ENCODE peak calls at places on chromosomes 1 and 21, in five cellular contexts. One of them, this sample, is unnamed.

GRCh38 chr21:34698270-34699015 is 29.6 kb downstream of the CLIC6 start:
- DNase-seq in K562: no peak
- DNase-seq in A549: no peak
- DNase-seq in GM12878: no peak
- DNase-seq in HepG2: no peak
- DNase-seq in this sample: no peak

GRCh38 chr1:167881069-167881468 is 32.9 kb downstream of the ADCY10 start:
- DNase-seq in GM12878: no peak
- DNase-seq in A549: no peak
- DNase-seq in HepG2: no peak
- DNase-seq in K562: no peak
- DNase-seq in this sample: no peak

GRCh38 chr1:248872752-248873408 is 14.0 kb upstream of the ZNF692 start:
- DNase-seq in HepG2: peak; percentile 80
- DNase-seq in K562: peak; percentile 76
- DNase-seq in GM12878: peak; percentile 55
- DNase-seq in A549: peak; percentile 82
- DNase-seq in this sample: peak; percentile 75

GRCh38 chr1:207186503-207186902 is 82.5 kb downstream of the C4BPA start:
- DNase-seq in K562: no peak
- DNase-seq in A549: no peak
- DNase-seq in HepG2: no peak
- DNase-seq in GM12878: no peak
- DNase-seq in this sample: no peak

GRCh38 chr1:8510041-8510823 is 192.3 kb downstream of the SLC45A1 start:
- DNase-seq in A549: no peak
- DNase-seq in K562: no peak
- DNase-seq in GM12878: no peak
- DNase-seq in HepG2: no peak
- DNase-seq in this sample: no peak

GRCh38 chr1:191953516-191953915 is 204.7 kb upstream of the RGS18 start:
- DNase-seq in GM12878: no peak
- DNase-seq in A549: no peak
- DNase-seq in HepG2: no peak
- DNase-seq in K562: no peak
- DNase-seq in this sample: no peak

GRCh38 chr1:237411621-237412020 is 369.6 kb downstream of the RYR2 start:
- DNase-seq in HepG2: no peak
- DNase-seq in K562: no peak
- DNase-seq in GM12878: no peak
- DNase-seq in A549: no peak
- DNase-seq in this sample: no peak

GRCh38 chr1:14413809-14414208 is 184.7 kb upstream of the KAZN start:
- DNase-seq in A549: no peak
- DNase-seq in HepG2: no peak
- DNase-seq in K562: no peak
- DNase-seq in GM12878: no peak
- DNase-seq in this sample: no peak

GRCh38 chr1:147225193-147225730 is at the start of gene FMO5:
- DNase-seq in K562: peak; percentile 61
- DNase-seq in HepG2: no peak
- DNase-seq in GM12878: no peak
- DNase-seq in A549: peak; percentile 76
- DNase-seq in this sample: peak; percentile 67

GRCh38 chr21:20783611-20784010 is 214.6 kb upstream of the NCAM2 start:
- DNase-seq in HepG2: no peak
- DNase-seq in A549: no peak
- DNase-seq in GM12878: no peak
- DNase-seq in K562: no peak
- DNase-seq in this sample: no peak

GRCh38 chr1:39509360-39510009 is 18.0 kb downstream of the BMP8A start:
- DNase-seq in GM12878: peak; percentile 54
- DNase-seq in K562: no peak
- DNase-seq in HepG2: no peak
- DNase-seq in A549: no peak
- DNase-seq in this sample: no peak

GRCh38 chr1:203480084-203480483 is 4.5 kb downstream of the PRELP start:
- DNase-seq in HepG2: no peak
- DNase-seq in GM12878: no peak
- DNase-seq in A549: no peak
- DNase-seq in K562: no peak
- DNase-seq in this sample: no peak

GRCh38 chr1:176211395-176212165 is 4.5 kb upstream of the COP1 start:
- DNase-seq in HepG2: no peak
- DNase-seq in K562: no peak
- DNase-seq in A549: no peak
- DNase-seq in GM12878: no peak
- DNase-seq in this sample: no peak

DNA sequence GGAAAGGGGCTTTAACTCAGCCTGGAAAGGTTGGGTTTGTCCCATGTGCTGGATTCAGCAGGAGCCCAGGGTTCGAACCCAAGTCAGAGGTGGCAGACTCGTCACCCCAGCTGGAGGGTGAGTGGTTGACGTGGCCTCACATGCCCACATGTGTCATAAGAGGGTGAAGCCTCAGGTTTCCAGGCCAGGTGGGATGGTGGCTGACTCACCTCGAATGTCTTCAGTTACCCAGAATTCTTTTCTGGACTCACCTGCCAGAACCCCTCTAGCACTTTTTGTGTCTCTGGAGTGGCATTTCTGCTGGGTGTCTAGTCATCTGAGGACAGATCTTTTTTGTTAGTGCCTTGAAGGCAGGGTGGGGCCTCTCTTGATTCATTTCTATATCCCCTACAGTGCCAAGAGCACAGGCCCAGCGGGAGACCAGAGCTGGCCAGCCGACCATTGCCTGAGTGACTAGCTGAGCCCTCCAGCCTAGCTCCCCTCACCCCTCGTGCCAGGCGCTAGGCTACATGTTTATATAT is 28.1 kb downstream of the IL6R start:
- DNase-seq in K562: no peak
- DNase-seq in HepG2: no peak
- DNase-seq in A549: no peak
- DNase-seq in GM12878: no peak
- DNase-seq in this sample: no peak
- TF ChIP-seq ESRRA in K562: no peak
- TF ChIP-seq ESRRA in HepG2: no peak
- TF ChIP-seq ESRRA in A549: no peak
- TF ChIP-seq ESRRA in GM12878: no peak
- TF ChIP-seq ESRRA in this sample: no peak

GRCh38 chr1:111141245-111141644 is 1.2 kb downstream of the CEPT1 start:
- DNase-seq in HepG2: no peak
- DNase-seq in A549: no peak
- DNase-seq in GM12878: no peak
- DNase-seq in K562: no peak
- DNase-seq in this sample: no peak

GRCh38 chr1:111141803-111142202 is 1.8 kb downstream of the CEPT1 start:
- DNase-seq in K562: no peak
- DNase-seq in HepG2: peak; percentile 3
- DNase-seq in A549: no peak
- DNase-seq in GM12878: no peak
- DNase-seq in this sample: no peak

GRCh38 chr1:111139956-111140679 is at the start of the genes CEPT1 and DRAM2:
- DNase-seq in HepG2: peak; percentile 88
- DNase-seq in K562: peak; percentile 97
- DNase-seq in GM12878: peak; percentile 76
- DNase-seq in A549: peak; percentile 71
- DNase-seq in this sample: peak; percentile 97

GRCh38 chr1:111139234-111139955 is 498 bp downstream of the DRAM2 start:
- DNase-seq in K562: peak; percentile 69
- DNase-seq in HepG2: peak; percentile 44
- DNase-seq in GM12878: peak; percentile 60
- DNase-seq in A549: peak; percentile 33
- DNase-seq in this sample: peak; percentile 38

GRCh38 chr1:111140680-111140967 is 601 bp downstream of the CEPT1 start:
- DNase-seq in A549: peak; percentile 51
- DNase-seq in GM12878: no peak
- DNase-seq in K562: no peak
- DNase-seq in HepG2: peak; percentile 67
- DNase-seq in this sample: no peak
- TF ChIP-seq CTCF in A549: no peak
- TF ChIP-seq CTCF in GM12878: no peak
- TF ChIP-seq CTCF in K562: no peak
- TF ChIP-seq CTCF in HepG2: no peak
- TF ChIP-seq CTCF in this sample: no peak

DNA sequence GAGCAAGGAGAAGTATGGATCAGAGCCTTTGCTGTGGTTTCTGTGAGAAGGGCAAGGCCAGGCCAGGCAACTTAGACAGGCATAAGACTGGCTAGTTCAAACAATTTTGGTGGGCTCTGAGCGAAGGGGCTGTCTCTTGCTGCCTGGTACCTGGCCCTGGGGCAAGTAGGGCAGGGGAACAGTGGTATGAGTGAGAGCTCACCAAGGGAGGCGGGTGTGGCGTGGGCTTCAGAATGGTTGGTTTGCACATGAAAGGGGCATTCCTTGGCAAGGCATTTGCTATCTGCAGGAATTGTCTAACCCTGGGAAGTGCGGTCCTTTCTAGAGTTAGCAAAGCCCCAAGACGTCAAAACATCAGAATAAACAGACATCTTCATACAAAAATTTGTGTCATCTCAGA is 210.5 kb downstream of the CAMTA1 start:
- DNase-seq in A549: no peak
- DNase-seq in K562: no peak
- DNase-seq in GM12878: no peak
- DNase-seq in HepG2: no peak
- DNase-seq in this sample: no peak
- TF ChIP-seq ESRRA in A549: no peak
- TF ChIP-seq ESRRA in K562: no peak
- TF ChIP-seq ESRRA in GM12878: no peak
- TF ChIP-seq ESRRA in HepG2: no peak
- TF ChIP-seq ESRRA in this sample: no peak

GRCh38 chr1:223631367-223631977 is 34.0 kb downstream of the CAPN8 start:
- DNase-seq in HepG2: no peak
- DNase-seq in K562: no peak
- DNase-seq in A549: peak; percentile 15
- DNase-seq in GM12878: no peak
- DNase-seq in this sample: no peak
- TF ChIP-seq CTCF in HepG2: no peak
- TF ChIP-seq CTCF in K562: no peak
- TF ChIP-seq CTCF in A549: no peak
- TF ChIP-seq CTCF in GM12878: no peak
- TF ChIP-seq CTCF in this sample: no peak

This sample was measured in WTC11.